ENCODE peak calls at places on chromosomes 6 and 20, in nine cellular contexts. R is cardiac muscle cell; X is body of pancreas; D is gastrocnemius medialis; T is CD8-positive, alpha-beta memory T cell; H is heart right ventricle; F is tibial artery; K is lower lobe of right lung; O is left ventricle myocardium inferior. A is an unnamed sample.

GRCh38 chr6:88869263-88870023 is 94.0 kb downstream of the RNGTT start:
- DNase-seq in K (no peak), R (no peak), X (no peak), D (no peak), F (no peak), O (no peak), T (no peak), H (no peak), A (no peak)

GRCh38 chr6:90472716-90473115 is 114.2 kb downstream of the MAP3K7 start:
- DNase-seq in T (peak), H (no peak), D (no peak), R (no peak), X (no peak), O (no peak), K (no peak), F (no peak), A (no peak)

GRCh38 chr20:56249244-56249955 is 868 bp downstream of the MC3R start:
- DNase-seq in T (no peak), H (no peak), R (peak), O (no peak), K (no peak), X (no peak), D (no peak), F (no peak), A (no peak)

GRCh38 chr6:143549221-143549620 is 37.7 kb upstream of the FUCA2 start:
- DNase-seq in X (no peak), R (no peak), T (no peak), O (no peak), H (no peak), D (no peak), K (no peak), F (no peak), A (no peak)

GRCh38 chr20:18678599-18678998 is 90.7 kb downstream of the DTD1 start:
- DNase-seq in H (no peak), X (no peak), K (no peak), T (no peak), R (no peak), D (no peak), F (no peak), O (no peak), A (no peak)

GRCh38 chr6:119240257-119241123 is 109.1 kb downstream of the MAN1A1 start:
- DNase-seq in K (no peak), T (no peak), R (peak), O (no peak), H (no peak), X (no peak), F (no peak), D (no peak), A (no peak)

GRCh38 chr6:28003059-28003458 is 46.0 kb downstream of the OR2B6 start:
- DNase-seq in K (no peak), T (no peak), X (no peak), H (no peak), F (no peak), O (no peak), D (no peak), R (no peak), A (no peak)

GRCh38 chr6:123802351-123802696 is 1.3 kb upstream of the NKAIN2 start:
- DNase-seq in R (no peak), H (no peak), D (no peak), T (no peak), X (no peak), O (no peak), F (no peak), K (no peak), A (no peak)

GRCh38 chr20:10447028-10447427 is 11.9 kb downstream of the SLX4IP start:
- DNase-seq in D (no peak), T (peak), F (no peak), H (no peak), O (no peak), R (peak), K (no peak), X (peak), A (no peak)

GRCh38 chr6:32950449-32950848 is 2.4 kb downstream of the HLA-DMA start:
- DNase-seq in R (no peak), O (no peak), H (no peak), D (no peak), T (no peak), F (peak), X (no peak), K (no peak), A (no peak)

GRCh38 chr6:33983109-33983475 is 162.8 kb downstream of the GRM4 start:
- DNase-seq in D (peak), R (peak), O (no peak), X (peak), F (peak), H (no peak), K (peak), T (no peak), A (peak)

GRCh38 chr20:41293269-41294037 is 24.1 kb downstream of the ZHX3 start:
- DNase-seq in K (no peak), F (no peak), X (no peak), H (no peak), R (peak), D (no peak), O (no peak), T (no peak), A (no peak)

GRCh38 chr6:141463237-141463977 is 669.3 kb upstream of the GJE1 start:
- DNase-seq in X (no peak), K (no peak), F (no peak), D (peak), R (peak), H (peak), O (no peak), T (no peak), A (no peak)

GRCh38 chr6:141460743-141461484 is 671.8 kb upstream of the GJE1 start:
- DNase-seq in H (no peak), D (no peak), T (no peak), F (no peak), O (no peak), R (no peak), K (no peak), X (no peak), A (no peak)

GRCh38 chr6:141467881-141468280 is 664.8 kb upstream of the GJE1 start:
- DNase-seq in H (no peak), F (no peak), X (no peak), O (no peak), K (no peak), D (no peak), T (no peak), R (peak), A (no peak)

GRCh38 chr6:141467041-141467440 is 665.7 kb upstream of the GJE1 start:
- DNase-seq in D (no peak), R (no peak), K (no peak), T (no peak), X (no peak), O (no peak), H (no peak), F (no peak), A (no peak)

GRCh38 chr6:141464490-141464889 is 668.2 kb upstream of the GJE1 start:
- DNase-seq in R (peak), D (no peak), K (no peak), H (peak), T (no peak), X (no peak), F (no peak), O (no peak), A (no peak)
- H3K27ac ChIP-seq in R (no peak), D (peak), K (no peak), H (peak), T (no peak), X (no peak), F (no peak), O (peak), A (no peak)

DNA sequence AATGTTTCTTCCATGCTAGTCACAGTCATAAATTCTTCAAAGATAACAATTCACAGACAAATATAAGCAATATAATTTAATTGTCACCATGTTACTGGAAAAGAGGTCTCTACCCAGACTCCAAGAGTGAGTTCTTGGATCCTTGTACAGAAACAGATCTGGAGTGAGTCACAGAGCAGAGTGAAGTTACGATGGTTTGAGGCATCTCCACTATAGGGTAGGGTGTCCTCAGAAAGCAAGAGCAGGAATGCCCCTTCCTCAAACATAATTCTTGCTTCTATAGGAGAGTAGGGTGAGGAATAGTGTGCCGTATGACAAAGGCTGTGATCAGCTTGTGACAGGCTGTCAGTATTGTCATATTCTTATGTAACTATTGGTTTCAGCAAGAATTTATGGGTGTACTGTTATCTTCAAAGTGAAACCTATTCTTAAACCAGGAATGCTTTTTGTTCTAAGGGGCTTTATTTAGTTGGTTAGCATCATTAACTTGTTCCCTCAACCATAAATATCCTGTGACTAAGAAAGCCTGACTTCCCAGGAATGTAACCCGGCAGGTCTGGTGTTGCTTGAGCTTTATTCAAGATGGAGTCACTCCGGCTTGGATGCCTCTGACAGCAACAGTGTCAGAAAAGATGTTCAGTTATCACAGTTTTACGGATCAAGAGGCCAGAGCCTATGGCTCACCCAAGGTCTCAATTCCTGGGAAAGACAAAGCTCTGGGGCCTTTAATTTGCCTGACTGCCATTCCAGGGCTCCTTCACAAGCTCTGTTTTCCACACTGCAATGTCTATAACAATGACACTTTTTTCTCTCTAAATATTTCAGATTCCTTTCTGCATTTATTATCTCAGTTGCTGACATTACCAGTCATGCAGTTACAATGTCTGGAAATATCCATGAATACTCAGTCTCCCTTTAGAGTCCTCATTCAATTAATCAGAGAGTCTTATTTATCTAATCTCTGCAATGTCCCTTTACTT is 298.6 kb downstream of the C6orf118 start:
- DNase-seq in O (no peak), F (no peak), R (peak), T (no peak), K (no peak), H (no peak), X (no peak), D (no peak), A (peak)
- H3K27ac ChIP-seq in O (no peak), F (no peak), R (no peak), T (no peak), K (no peak), H (no peak), X (no peak), D (no peak), A (peak)

DNA sequence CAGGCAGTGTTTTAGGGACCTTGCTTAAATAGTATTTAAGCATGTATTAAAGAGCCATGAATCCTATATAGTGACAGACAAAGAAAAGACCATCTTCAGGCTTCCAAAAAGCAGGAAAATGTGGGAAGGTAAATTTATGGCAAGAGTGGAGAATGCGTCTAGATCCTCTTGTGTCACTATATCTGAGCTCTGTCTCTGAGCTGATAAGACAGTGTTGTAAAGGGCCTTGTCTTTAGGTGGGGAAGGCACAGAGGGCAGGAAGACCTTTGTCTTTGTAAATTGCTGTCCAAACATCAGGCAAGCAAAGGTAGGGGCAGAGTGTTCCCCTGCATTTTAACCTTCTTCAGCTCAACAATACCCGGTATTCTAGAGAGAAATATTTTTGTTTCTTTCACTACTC is 33.8 kb upstream of the MBOAT1 start:
- DNase-seq in D (no peak), O (no peak), K (no peak), T (no peak), F (no peak), X (no peak), H (no peak), R (no peak), A (no peak)
- H3K27ac ChIP-seq in D (no peak), O (no peak), K (no peak), T (no peak), F (no peak), X (no peak), H (no peak), R (peak), A (no peak)

GRCh38 chr20:57443349-57443748 is 52.2 kb downstream of the RBM38 start:
- DNase-seq in K (no peak), D (no peak), H (no peak), O (no peak), F (no peak), X (no peak), T (no peak), R (no peak), A (no peak)
- H3K27ac ChIP-seq in K (no peak), D (peak), H (no peak), O (no peak), F (peak), X (no peak), T (no peak), R (peak), A (no peak)

DNA sequence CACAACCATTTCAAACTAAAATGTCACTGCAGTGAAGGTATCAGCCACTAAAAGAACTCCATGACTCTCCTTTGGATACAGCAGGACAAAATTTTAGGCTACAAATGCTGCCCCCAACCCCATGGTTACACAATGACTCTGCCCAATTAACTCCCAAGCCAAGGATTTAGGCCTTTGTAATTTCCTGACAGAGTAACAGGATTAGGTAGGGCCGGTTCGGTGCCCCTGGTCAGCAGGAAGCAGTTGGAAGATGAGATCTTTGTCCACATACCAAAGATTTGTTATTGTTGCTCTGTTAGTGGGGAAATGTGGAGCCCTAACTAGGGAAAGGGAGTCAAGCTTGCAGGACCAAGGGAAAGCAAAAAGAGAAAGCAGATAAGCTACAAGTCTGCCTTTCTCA is 26.7 kb upstream of the RIPK1 start:
- DNase-seq in T (no peak), K (no peak), R (no peak), O (no peak), D (no peak), X (no peak), F (no peak), H (no peak), A (no peak)
- H3K27ac ChIP-seq in T (no peak), K (no peak), R (peak), O (peak), D (no peak), X (no peak), F (no peak), H (no peak), A (no peak)

GRCh38 chr6:30213999-30214982 is 1.1 kb upstream of the TRIM26 start:
- DNase-seq in K (peak), D (peak), H (peak), O (peak), R (peak), T (peak), X (peak), F (peak), A (no peak)

GRCh38 chr6:30213654-30213998 is 420 bp upstream of the TRIM26 start:
- DNase-seq in O (no peak), K (no peak), R (no peak), H (no peak), F (no peak), D (no peak), X (no peak), T (no peak), A (no peak)

GRCh38 chr6:30212865-30213653 is at the start of gene TRIM26:
- DNase-seq in O (peak), K (peak), F (peak), D (peak), R (peak), X (peak), H (peak), T (peak), A (peak)

GRCh38 chr6:30211899-30212298 is 1.3 kb downstream of the TRIM26 start:
- DNase-seq in X (no peak), T (no peak), H (no peak), R (no peak), F (no peak), K (no peak), O (no peak), D (no peak), A (no peak)

GRCh38 chr6:30211306-30211705 is 1.9 kb downstream of the TRIM26 start:
- DNase-seq in T (no peak), H (no peak), R (no peak), K (no peak), D (no peak), O (no peak), F (no peak), X (no peak), A (no peak)
- H3K27ac ChIP-seq in T (no peak), H (no peak), R (no peak), K (no peak), D (no peak), O (no peak), F (no peak), X (peak), A (peak)

DNA sequence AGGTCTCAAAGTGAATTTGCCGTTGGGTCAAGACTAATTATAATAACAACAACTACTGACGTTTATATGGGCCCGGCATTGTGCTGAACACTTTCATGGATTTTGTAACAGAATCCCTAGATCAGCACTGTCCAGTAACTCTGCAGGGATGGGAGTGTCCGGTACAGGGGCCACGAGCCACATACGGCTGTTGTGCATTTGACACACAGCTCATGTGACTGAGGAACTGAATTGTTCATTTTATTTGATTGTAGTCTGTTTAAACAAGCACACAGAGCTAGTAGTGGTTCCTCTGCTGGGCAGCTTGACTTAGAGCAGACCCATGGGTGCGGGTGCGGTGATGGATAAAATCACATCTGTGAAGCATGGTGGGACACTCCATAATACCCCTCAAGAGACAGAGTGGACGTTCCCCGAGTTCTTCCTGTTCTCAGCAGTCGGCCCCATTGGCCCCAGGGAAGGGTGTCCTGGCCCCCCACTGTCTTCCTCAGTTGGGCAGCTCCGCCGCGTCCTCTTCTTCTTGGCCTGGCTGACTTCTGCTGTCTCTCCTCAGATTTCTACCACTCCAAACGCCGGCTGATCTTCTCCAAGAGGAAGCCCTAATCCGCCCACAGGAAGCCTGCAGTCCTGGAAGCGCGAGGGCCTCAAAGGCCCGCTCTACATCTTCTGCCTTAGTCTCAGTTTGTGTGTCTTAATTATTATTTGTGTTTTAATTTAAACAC is 6.8 kb downstream of the CDKN1A start:
- DNase-seq in R (no peak), T (no peak), O (no peak), D (no peak), K (no peak), F (no peak), H (no peak), X (no peak), A (no peak)
- H3K27ac ChIP-seq in R (no peak), T (no peak), O (peak), D (no peak), K (no peak), F (no peak), H (no peak), X (no peak), A (peak)

GRCh38 chr6:169935348-169935718 is 183.9 kb downstream of the ERMARD start:
- DNase-seq in R (no peak), K (no peak), D (no peak), X (no peak), H (no peak), F (no peak), O (no peak), T (no peak), A (no peak)
- H3K27ac ChIP-seq in R (no peak), K (no peak), D (no peak), X (no peak), H (no peak), F (no peak), O (no peak), T (no peak), A (no peak)

GRCh38 chr6:108782231-108783041 is 65.8 kb upstream of the ARMC2 start:
- DNase-seq in X (peak), F (peak), R (peak), D (peak), H (peak), O (peak), T (peak), K (peak), A (peak)
- H3K27ac ChIP-seq in X (peak), F (peak), R (no peak), D (peak), H (peak), O (peak), T (no peak), K (peak), A (peak)

DNA sequence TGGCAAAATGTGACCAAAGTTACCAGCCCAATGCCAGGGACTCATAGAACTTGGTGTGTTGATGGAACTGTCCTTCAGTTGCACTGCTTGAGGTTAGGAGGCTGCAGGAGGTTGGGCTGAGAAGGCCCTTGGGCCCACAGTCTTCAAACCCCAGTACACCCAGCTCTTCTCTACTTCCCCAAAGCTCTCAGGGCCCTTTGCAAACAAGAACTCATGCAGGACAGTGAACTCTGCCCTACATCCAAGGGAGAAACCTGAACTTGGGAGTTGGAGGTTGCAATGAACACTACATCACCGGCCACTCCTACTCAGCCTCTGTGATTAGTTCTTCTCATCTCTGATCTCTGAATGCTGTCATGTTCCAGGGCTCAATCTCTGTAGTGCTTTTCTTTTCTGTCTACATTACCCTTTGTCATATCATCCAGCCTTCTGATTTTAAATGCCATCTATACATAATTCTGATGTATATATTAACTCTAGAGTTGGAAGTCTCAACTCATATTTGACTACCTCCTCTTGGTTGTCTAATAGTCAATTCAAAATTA is 148.5 kb upstream of the PDE7B start:
- DNase-seq in O (no peak), R (no peak), K (no peak), H (no peak), F (no peak), T (no peak), X (no peak), D (no peak), A (no peak)
- H3K27ac ChIP-seq in O (no peak), R (no peak), K (no peak), H (no peak), F (no peak), T (no peak), X (no peak), D (no peak), A (no peak)